ENCODE peak calls at places on chromosomes 5 and 9, in eight cellular contexts. A, E, M, H, X, S, D and R are unnamed samples.

GRCh38 chr9:16356196-16356765 is 514.2 kb downstream of the BNC2 start:
- DNase-seq in A (no peak), E (no peak), S (no peak), H (no peak), D (no peak), X (no peak), M (no peak), R (no peak)

GRCh38 chr9:21728781-21729180 is 73.7 kb upstream of the MTAP start:
- DNase-seq in H (peak), X (no peak), S (no peak), A (no peak), E (no peak), M (no peak), D (no peak), R (no peak)

GRCh38 chr5:53364098-53364497 is 116.3 kb upstream of the FST start:
- DNase-seq in E (no peak), S (no peak), D (no peak), H (no peak), X (no peak), A (no peak), M (no peak), R (no peak)

GRCh38 chr5:123444016-123444415 is 20.8 kb upstream of the CEP120 start:
- DNase-seq in M (no peak), A (no peak), D (no peak), S (no peak), X (no peak), E (no peak), H (peak), R (no peak)

GRCh38 chr5:163534476-163535172 is 29.2 kb downstream of the MAT2B start:
- DNase-seq in A (no peak), H (no peak), M (peak), S (no peak), E (no peak), X (no peak), D (no peak), R (no peak)

GRCh38 chr9:34954225-34954624 is 3.9 kb upstream of the PHF24 start:
- DNase-seq in D (no peak), X (no peak), S (no peak), E (no peak), M (no peak), A (no peak), H (no peak), R (no peak)

GRCh38 chr5:111070272-111071134 is 1.0 kb upstream of the TSLP start:
- DNase-seq in M (peak), A (no peak), H (no peak), D (peak), E (no peak), X (no peak), S (no peak), R (no peak)

GRCh38 chr5:171309526-171310333 is 682 bp downstream of the TLX3 start:
- DNase-seq in A (no peak), X (no peak), H (no peak), D (peak), E (no peak), S (no peak), M (peak), R (no peak)

GRCh38 chr5:173825215-173825865 is 62.8 kb upstream of the CPEB4 start:
- DNase-seq in E (no peak), A (no peak), S (no peak), X (no peak), H (no peak), M (no peak), D (no peak), R (no peak)

GRCh38 chr5:9058161-9058560 is 487.7 kb downstream of the SEMA5A start:
- DNase-seq in E (no peak), D (no peak), M (no peak), A (no peak), H (peak), S (no peak), X (no peak), R (no peak)

GRCh38 chr5:78286288-78286687 is 8.2 kb downstream of the AP3B1 start:
- DNase-seq in M (no peak), H (peak), A (no peak), X (no peak), E (no peak), S (no peak), D (no peak), R (no peak)

GRCh38 chr5:116441223-116441622 is 133.4 kb downstream of the SEMA6A start:
- DNase-seq in H (no peak), A (no peak), S (no peak), M (peak), D (no peak), X (no peak), E (no peak), R (no peak)

GRCh38 chr5:175657593-175658271 is at the start of gene HRH2:
- DNase-seq in X (peak), M (peak), D (peak), S (no peak), H (no peak), A (no peak), E (no peak), R (no peak)

GRCh38 chr5:125575561-125576504 is 829.4 kb upstream of the ZNF608 start:
- DNase-seq in A (no peak), H (no peak), E (no peak), M (peak), S (no peak), D (no peak), X (no peak), R (no peak)

GRCh38 chr5:150053231-150053626 is 33.1 kb downstream of the CSF1R start:
- DNase-seq in S (no peak), M (peak), D (no peak), X (no peak), A (no peak), H (peak), E (peak), R (peak)

GRCh38 chr5:38379360-38379827 is 121.0 kb downstream of the EGFLAM start:
- DNase-seq in E (no peak), M (peak), S (no peak), A (no peak), D (no peak), H (no peak), X (no peak), R (no peak)